ENCODE peak calls at places on chromosomes 6 and 20, in seven cellular contexts. B, Y, R, Z, F, M and A are unnamed samples.

GRCh38 chr6:69696273-69696672 is 100.5 kb downstream of the LMBRD1 start:
- DNase-seq in B (no peak), Y (peak), R (no peak), Z (no peak), F (no peak), M (no peak), A (no peak)

GRCh38 chr6:28943223-28943556 is 19.4 kb upstream of the TRIM27 start:
- DNase-seq in B (peak), Y (no peak), R (no peak), Z (no peak), F (no peak), M (no peak), A (no peak)

GRCh38 chr6:12977851-12978250 is 261.3 kb downstream of the PHACTR1 start:
- DNase-seq in B (no peak), Y (no peak), R (peak), Z (no peak), F (no peak), M (no peak), A (no peak)

GRCh38 chr6:112990971-112991370 is 643.8 kb downstream of the RFPL4B start:
- DNase-seq in B (no peak), Y (no peak), R (no peak), Z (no peak), F (no peak), M (no peak), A (no peak)

GRCh38 chr20:38897267-38897666 is 28.9 kb upstream of the FAM83D start:
- DNase-seq in B (no peak), Y (no peak), R (no peak), Z (no peak), F (no peak), M (no peak), A (no peak)

GRCh38 chr6:154991207-154991606 is 3.9 kb upstream of the TIAM2 start:
- DNase-seq in B (no peak), Y (no peak), R (no peak), Z (no peak), F (no peak), M (no peak), A (peak)

GRCh38 chr6:117389227-117390057 is 36.3 kb downstream of the ROS1 start:
- DNase-seq in B (no peak), Y (no peak), R (no peak), Z (no peak), F (peak), M (no peak), A (no peak)

GRCh38 chr20:48933017-48933766 is 11.7 kb downstream of the ARFGEF2 start:
- DNase-seq in B (no peak), Y (no peak), R (no peak), Z (no peak), F (no peak), M (no peak), A (no peak)

GRCh38 chr6:168016756-168017525 is 19.5 kb downstream of the KIF25 start:
- DNase-seq in B (no peak), Y (no peak), R (no peak), Z (no peak), F (no peak), M (peak), A (no peak)

GRCh38 chr6:2938004-2938631 is 33.2 kb downstream of the SERPINB6 start:
- DNase-seq in B (no peak), Y (no peak), R (no peak), Z (no peak), F (no peak), M (peak), A (no peak)

GRCh38 chr20:35296101-35296554 is 3.9 kb upstream of the FAM83C start:
- DNase-seq in B (no peak), Y (no peak), R (peak), Z (no peak), F (no peak), M (no peak), A (no peak)

GRCh38 chr20:50438986-50439407 is 71.2 kb upstream of the PTPN1 start:
- DNase-seq in B (peak), Y (peak), R (no peak), Z (no peak), F (no peak), M (no peak), A (no peak)

GRCh38 chr20:22385602-22386299 is 198.6 kb downstream of the FOXA2 start:
- DNase-seq in B (peak), Y (no peak), R (no peak), Z (no peak), F (peak), M (no peak), A (peak)

GRCh38 chr6:168035661-168036616 is 38.5 kb downstream of the KIF25 start:
- DNase-seq in B (peak), Y (no peak), R (peak), Z (no peak), F (no peak), M (no peak), A (peak)

GRCh38 chr6:30112402-30113376 is at the start of gene TRIM31:
- DNase-seq in B (no peak), Y (no peak), R (no peak), Z (peak), F (peak), M (no peak), A (no peak)

GRCh38 chr20:10501377-10501776 is 66.3 kb downstream of the SLX4IP start:
- DNase-seq in B (no peak), Y (no peak), R (no peak), Z (no peak), F (no peak), M (no peak), A (no peak)

GRCh38 chr20:23155141-23155590 is 69.0 kb upstream of the CD93 start:
- DNase-seq in B (no peak), Y (no peak), R (no peak), Z (no peak), F (no peak), M (peak), A (no peak)

GRCh38 chr20:23435675-23436539 is 3.6 kb upstream of the CSTL1 start:
- DNase-seq in B (no peak), Y (no peak), R (peak), Z (no peak), F (peak), M (no peak), A (no peak)

GRCh38 chr20:58308680-58309527 is 611 bp upstream of the RAB22A start:
- DNase-seq in B (peak), Y (no peak), R (peak), Z (no peak), F (no peak), M (peak), A (peak)

GRCh38 chr6:63805808-63806572 is 170.4 kb downstream of the PHF3 start:
- DNase-seq in B (no peak), Y (no peak), R (peak), Z (no peak), F (peak), M (no peak), A (peak)

GRCh38 chr20:7858851-7859250 is 81.4 kb downstream of the HAO1 start:
- DNase-seq in B (no peak), Y (no peak), R (no peak), Z (no peak), F (no peak), M (no peak), A (no peak)

GRCh38 chr20:63620991-63621390 is 5.9 kb downstream of the GMEB2 start:
- DNase-seq in B (no peak), Y (no peak), R (no peak), Z (no peak), F (no peak), M (no peak), A (no peak)

GRCh38 chr6:170032197-170032596 is 258.7 kb downstream of the DLL1 start:
- DNase-seq in B (no peak), Y (no peak), R (no peak), Z (no peak), F (no peak), M (no peak), A (no peak)

GRCh38 chr6:90414352-90414751 is 117.7 kb upstream of the BACH2 start:
- DNase-seq in B (no peak), Y (no peak), R (no peak), Z (no peak), F (no peak), M (no peak), A (no peak)

GRCh38 chr20:14127831-14128230 is 132.5 kb downstream of the MACROD2 start:
- DNase-seq in B (no peak), Y (no peak), R (no peak), Z (no peak), F (no peak), M (no peak), A (no peak)

GRCh38 chr20:32207211-32207625 is 325 bp downstream of the PLAGL2 start:
- DNase-seq in B (no peak), Y (no peak), R (no peak), Z (no peak), F (no peak), M (no peak), A (no peak)

DNA sequence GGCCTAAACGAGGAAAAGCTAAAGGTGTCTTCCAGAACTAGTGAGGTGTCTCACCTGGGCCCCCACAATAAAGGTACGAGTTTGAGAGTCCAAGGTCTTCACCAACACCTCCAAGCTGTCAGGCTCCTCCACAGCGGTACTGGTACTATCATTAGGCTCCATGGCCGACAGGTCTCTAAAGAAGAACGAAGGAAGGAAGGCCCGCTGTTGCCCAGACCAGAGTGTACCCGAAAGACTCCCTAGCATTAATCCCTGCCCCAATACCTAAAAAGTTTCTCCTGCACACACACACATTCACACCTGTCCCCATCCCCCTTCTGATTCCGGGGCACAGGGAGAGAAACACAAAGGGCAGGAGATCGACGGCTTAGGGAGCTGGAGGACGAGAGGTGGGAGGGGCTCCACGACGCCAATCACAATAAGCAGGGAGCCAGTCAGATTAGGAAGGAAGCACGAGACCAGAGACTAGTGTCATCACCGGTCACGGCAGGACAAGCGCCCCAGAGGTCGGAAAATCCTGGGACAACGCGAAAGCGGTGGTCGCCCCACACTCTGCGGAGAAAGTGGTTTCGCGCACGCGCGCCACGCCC is 764 bp downstream of the BAG6 start:
- DNase-seq in B (no peak), Y (peak), R (peak), Z (no peak), F (peak), M (no peak), A (peak)
- TF ChIP-seq JUND in B (peak), Y (no peak), R (no peak), Z (no peak), F (no peak), M (no peak), A (no peak)

GRCh38 chr20:2468581-2469407 is 1.8 kb downstream of the SNRPB start:
- DNase-seq in B (no peak), Y (no peak), R (no peak), Z (no peak), F (no peak), M (no peak), A (no peak)
- TF ChIP-seq JUND in B (no peak), Y (no peak), R (no peak), Z (no peak), F (no peak), M (no peak), A (no peak)

GRCh38 chr20:46974669-46975434 is 80.2 kb downstream of the EYA2 start:
- DNase-seq in B (no peak), Y (no peak), R (no peak), Z (no peak), F (no peak), M (no peak), A (no peak)
- TF ChIP-seq JUND in B (no peak), Y (no peak), R (no peak), Z (no peak), F (no peak), M (no peak), A (no peak)

DNA sequence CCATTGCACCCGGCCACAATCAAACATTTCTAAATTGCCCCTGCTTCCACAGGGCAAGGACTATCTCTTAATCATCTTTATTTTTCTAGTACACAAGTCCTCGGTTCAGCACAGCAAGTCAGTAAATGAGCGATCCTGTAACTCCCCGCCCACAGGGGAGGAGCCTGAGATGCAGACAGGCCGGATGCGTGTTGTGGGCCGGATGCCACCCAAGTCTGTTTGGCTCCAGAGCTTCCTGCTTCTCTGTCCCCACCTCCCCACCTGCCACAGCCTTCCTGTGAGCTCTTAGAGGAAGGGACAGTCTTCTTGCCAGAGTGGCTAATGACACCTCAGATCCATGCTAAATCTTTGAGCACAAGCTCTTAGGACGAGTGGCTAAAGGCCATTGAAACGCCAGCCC is 264.1 kb downstream of the TFAP2C start:
- DNase-seq in B (no peak), Y (no peak), R (no peak), Z (no peak), F (no peak), M (peak), A (peak)
- TF ChIP-seq JUND in B (no peak), Y (no peak), R (no peak), Z (no peak), F (no peak), M (no peak), A (no peak)

GRCh38 chr6:43262000-43262779 is 18.9 kb downstream of the TTBK1 start:
- DNase-seq in B (no peak), Y (no peak), R (no peak), Z (no peak), F (peak), M (no peak), A (no peak)

GRCh38 chr6:43264599-43264998 is 21.3 kb downstream of the TTBK1 start:
- DNase-seq in B (no peak), Y (no peak), R (no peak), Z (no peak), F (no peak), M (no peak), A (no peak)

GRCh38 chr6:43262780-43263313 is 19.6 kb downstream of the TTBK1 start:
- DNase-seq in B (no peak), Y (no peak), R (no peak), Z (no peak), F (no peak), M (no peak), A (no peak)

GRCh38 chr6:43265564-43265963 is 22.3 kb downstream of the TTBK1 start:
- DNase-seq in B (no peak), Y (no peak), R (no peak), Z (no peak), F (peak), M (no peak), A (no peak)

GRCh38 chr6:43263314-43264178 is 20.3 kb downstream of the TTBK1 start:
- DNase-seq in B (peak), Y (peak), R (peak), Z (peak), F (peak), M (peak), A (peak)
- TF ChIP-seq JUND in B (peak), Y (no peak), R (no peak), Z (no peak), F (no peak), M (peak), A (no peak)

DNA sequence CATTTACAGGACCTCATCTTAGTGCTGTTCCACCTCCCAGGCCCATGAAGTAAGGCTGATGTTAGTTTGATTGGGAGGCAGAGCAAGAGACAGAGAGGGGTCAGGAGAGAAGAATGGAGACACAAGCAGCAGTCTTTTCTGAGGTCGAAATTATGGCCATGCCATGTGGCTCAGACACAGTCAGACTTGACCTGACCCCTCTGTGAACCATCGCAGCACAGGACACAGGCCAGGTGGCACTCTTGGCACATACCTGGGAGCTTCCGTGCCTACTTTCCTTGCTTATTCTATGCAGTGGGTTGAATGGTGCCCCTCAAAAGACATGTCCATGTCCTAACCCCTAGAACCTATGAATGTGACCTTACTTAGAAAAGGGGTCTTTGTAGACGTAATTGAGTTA is 254.9 kb downstream of the MAFB start:
- DNase-seq in B (no peak), Y (no peak), R (no peak), Z (no peak), F (no peak), M (no peak), A (no peak)
- TF ChIP-seq JUND in B (no peak), Y (no peak), R (no peak), Z (no peak), F (no peak), M (no peak), A (no peak)

GRCh38 chr20:44800398-44801046 is 9.8 kb downstream of the RIMS4 start:
- DNase-seq in B (peak), Y (no peak), R (peak), Z (no peak), F (peak), M (peak), A (no peak)

GRCh38 chr20:44805991-44806729 is 4.2 kb downstream of the RIMS4 start:
- DNase-seq in B (peak), Y (no peak), R (peak), Z (no peak), F (no peak), M (peak), A (peak)

GRCh38 chr20:44805335-44805734 is 5.0 kb downstream of the RIMS4 start:
- DNase-seq in B (no peak), Y (no peak), R (no peak), Z (no peak), F (no peak), M (no peak), A (no peak)

GRCh38 chr20:44802702-44803101 is 7.6 kb downstream of the RIMS4 start:
- DNase-seq in B (no peak), Y (no peak), R (no peak), Z (no peak), F (no peak), M (no peak), A (no peak)

DNA sequence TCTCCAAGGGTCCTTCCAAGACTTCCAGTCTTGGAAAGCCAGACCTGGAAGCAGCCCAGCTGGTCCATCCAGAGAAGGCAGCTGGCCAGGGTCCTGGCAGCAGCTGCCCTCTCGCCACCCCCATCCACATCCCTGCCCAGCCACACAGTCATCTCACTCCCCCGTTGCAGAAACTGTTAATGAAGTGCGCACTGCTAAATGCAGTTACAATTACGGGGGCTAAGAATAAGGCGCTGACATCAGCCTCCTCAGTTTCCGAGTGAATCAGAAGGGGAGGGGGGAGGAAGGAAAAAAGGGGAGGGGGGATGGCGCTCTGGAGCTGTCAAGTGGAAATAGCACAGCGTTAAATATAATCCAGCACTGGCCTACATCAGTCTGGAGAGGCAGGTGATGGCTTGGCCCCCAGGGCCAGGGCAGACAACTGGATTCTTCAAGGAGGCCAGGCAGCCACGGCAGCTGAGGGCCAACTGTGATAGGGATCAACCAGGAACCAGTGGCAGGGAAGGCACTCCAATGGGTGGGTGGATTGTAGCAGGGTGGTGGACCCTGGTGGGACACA is 6.9 kb downstream of the RIMS4 start:
- DNase-seq in B (no peak), Y (no peak), R (no peak), Z (no peak), F (no peak), M (no peak), A (no peak)
- TF ChIP-seq JUND in B (no peak), Y (no peak), R (no peak), Z (no peak), F (no peak), M (no peak), A (no peak)